ENCODE peak calls at places on chromosomes 12 and 14, in five cellular contexts. W is foreskin melanocyte; T is left ventricle myocardium superior; D is WTC11; A is stimulated activated CD4-positive, alpha-beta T cell treated with anti-CD3 and anti-CD28 coated beads, Interleukin-1b, Interleukin-23, amount 100 ng/mL, for 1 hour. V is an unnamed sample.

GRCh38 chr14:51442513-51443175 is 202.6 kb downstream of the TMX1 start:
- DNase-seq in W (no peak), T (no peak), A (no peak), D (no peak), V (no peak)

GRCh38 chr12:28489256-28489655 is 299.0 kb downstream of the CCDC91 start:
- DNase-seq in D (no peak), W (no peak), T (no peak), A (no peak), V (no peak)

GRCh38 chr14:50797250-50798047 is 33.5 kb downstream of the NIN start:
- DNase-seq in A (no peak), T (no peak), D (no peak), W (no peak), V (no peak)

GRCh38 chr12:111067498-111067897 is 147.1 kb upstream of the MYL2 start:
- DNase-seq in T (no peak), D (no peak), A (no peak), W (no peak), V (no peak)

GRCh38 chr14:48373993-48374392 is 698.6 kb upstream of the MDGA2 start:
- DNase-seq in D (no peak), W (no peak), A (no peak), T (no peak), V (no peak)

GRCh38 chr14:64337901-64338615 is 43.9 kb upstream of the ESR2 start:
- DNase-seq in T (no peak), W (peak), A (peak), D (peak), V (peak)

GRCh38 chr12:121005346-121005815 is 10.9 kb downstream of the C12orf43 start:
- DNase-seq in T (no peak), W (peak), A (no peak), D (peak), V (no peak)

GRCh38 chr14:71703477-71703876 is 228.8 kb upstream of the RGS6 start:
- DNase-seq in A (no peak), W (no peak), D (no peak), T (peak), V (peak)

GRCh38 chr12:127479256-127479655 is 787.7 kb upstream of the TMEM132C start:
- DNase-seq in T (no peak), W (no peak), A (no peak), D (no peak), V (no peak)

GRCh38 chr14:50726372-50727107 is 58.4 kb upstream of the SAV1 start:
- DNase-seq in T (no peak), W (no peak), D (no peak), A (no peak), V (no peak)

GRCh38 chr14:100442473-100443260 is 119.5 kb downstream of the SLC25A47 start:
- DNase-seq in T (no peak), A (no peak), W (no peak), D (no peak), V (no peak)

GRCh38 chr14:52272375-52272774 is 4.9 kb downstream of the PTGDR start:
- DNase-seq in D (peak), T (no peak), W (no peak), A (no peak), V (no peak)

GRCh38 chr14:91417983-91418386 is 365 bp upstream of the CCDC88C start:
- DNase-seq in A (no peak), D (peak), T (no peak), W (no peak), V (no peak)

GRCh38 chr12:113271853-113272561 is 50.7 kb downstream of the TPCN1 start:
- DNase-seq in W (peak), A (no peak), D (no peak), T (peak), V (peak)

GRCh38 chr12:7047318-7047717 is 13.2 kb upstream of the C1S start:
- DNase-seq in W (no peak), A (no peak), D (no peak), T (no peak), V (no peak)

GRCh38 chr12:116551952-116552749 is 7.0 kb upstream of the MAP1LC3B2 start:
- DNase-seq in T (no peak), D (no peak), A (no peak), W (no peak), V (no peak)

GRCh38 chr12:107477946-107478610 is 207.5 kb upstream of the PWP1 start:
- DNase-seq in W (no peak), T (no peak), D (no peak), A (no peak), V (no peak)

GRCh38 chr14:52862652-52863338 is 71.4 kb upstream of the GNPNAT1 start:
- DNase-seq in D (no peak), T (no peak), W (peak), A (no peak), V (no peak)

GRCh38 chr14:61229475-61229888 is 51.7 kb downstream of the TMEM30B start:
- DNase-seq in A (no peak), D (no peak), W (no peak), T (no peak), V (peak)

GRCh38 chr12:2631613-2632350 is 163.0 kb upstream of the FKBP4 start:
- DNase-seq in W (no peak), D (no peak), A (no peak), T (no peak), V (no peak)

GRCh38 chr12:46367351-46368029 is 5.1 kb downstream of the SLC38A2 start:
- DNase-seq in D (no peak), W (no peak), T (no peak), A (no peak), V (no peak)

GRCh38 chr12:47841910-47842309 is 22.2 kb upstream of the HDAC7 start:
- DNase-seq in T (no peak), W (no peak), A (no peak), D (no peak), V (no peak)

GRCh38 chr12:117921922-117922777 is 46.6 kb downstream of the KSR2 start:
- DNase-seq in D (no peak), W (no peak), A (no peak), T (no peak), V (peak)

GRCh38 chr14:92850492-92850891 is 56.4 kb downstream of the GOLGA5 start:
- DNase-seq in A (no peak), W (no peak), T (no peak), D (no peak), V (no peak)

GRCh38 chr12:6946033-6946919 is 2.5 kb downstream of the C12orf57 start:
- DNase-seq in T (peak), A (no peak), W (no peak), D (peak), V (no peak)

GRCh38 chr12:131928080-131928764 is 854 bp upstream of the PUS1 start:
- DNase-seq in A (no peak), W (peak), T (no peak), D (peak), V (no peak)

GRCh38 chr14:65231286-65231980 is 129.1 kb upstream of the MAX start:
- DNase-seq in D (no peak), A (no peak), W (no peak), T (no peak), V (no peak)

GRCh38 chr12:76720068-76720467 is 43.8 kb upstream of the ZDHHC17 start:
- DNase-seq in W (no peak), A (no peak), T (no peak), D (no peak), V (no peak)

GRCh38 chr12:117900561-117900960 is 68.2 kb downstream of the KSR2 start:
- DNase-seq in A (no peak), D (no peak), T (no peak), W (no peak), V (no peak)

GRCh38 chr14:61889914-61890351 is 127.7 kb downstream of the SNAPC1 start:
- DNase-seq in T (no peak), D (no peak), A (no peak), W (no peak), V (peak)

GRCh38 chr14:68580676-68581075 is 212.2 kb downstream of the ZFP36L1 start:
- DNase-seq in A (no peak), D (no peak), W (no peak), T (peak), V (no peak)

GRCh38 chr12:25249951-25250738 is 584 bp downstream of the KRAS start:
- DNase-seq in T (peak), W (no peak), A (no peak), D (peak), V (peak)

V was measured in pons.